ENCODE peak calls at places on chromosomes 12 and 14, in ten cellular contexts. One of them, this sample, is unnamed.

GRCh38 chr12:49897276-49897675 is 6.4 kb downstream of the FAIM2 start:
- DNase-seq in NCI-H146: no peak
- DNase-seq in globus pallidus: no peak
- DNase-seq in uterus: no peak
- DNase-seq in mucosa of gallbladder: no peak
- DNase-seq in endothelial cell: no peak
- DNase-seq in esophagus squamous epithelium: no peak
- DNase-seq in HL-60: no peak
- DNase-seq in adipocyte: no peak
- DNase-seq in HTR-8/SVneo: no peak
- DNase-seq in this sample: no peak

GRCh38 chr12:29050503-29050902 is 98.6 kb upstream of the FAR2 start:
- DNase-seq in HL-60: no peak
- DNase-seq in globus pallidus: no peak
- DNase-seq in uterus: no peak
- DNase-seq in NCI-H146: no peak
- DNase-seq in HTR-8/SVneo: no peak
- DNase-seq in endothelial cell: no peak
- DNase-seq in adipocyte: no peak
- DNase-seq in mucosa of gallbladder: no peak
- DNase-seq in esophagus squamous epithelium: no peak
- DNase-seq in this sample: no peak

GRCh38 chr12:121532503-121533390 is 48.1 kb downstream of the KDM2B start:
- DNase-seq in NCI-H146: no peak
- DNase-seq in globus pallidus: no peak
- DNase-seq in HL-60: no peak
- DNase-seq in uterus: no peak
- DNase-seq in mucosa of gallbladder: no peak
- DNase-seq in adipocyte: peak
- DNase-seq in endothelial cell: no peak
- DNase-seq in esophagus squamous epithelium: no peak
- DNase-seq in HTR-8/SVneo: no peak
- DNase-seq in this sample: no peak

GRCh38 chr12:115542656-115543055 is 734.8 kb downstream of the MED13L start:
- DNase-seq in uterus: no peak
- DNase-seq in globus pallidus: no peak
- DNase-seq in mucosa of gallbladder: no peak
- DNase-seq in esophagus squamous epithelium: no peak
- DNase-seq in endothelial cell: no peak
- DNase-seq in HTR-8/SVneo: no peak
- DNase-seq in adipocyte: no peak
- DNase-seq in HL-60: no peak
- DNase-seq in NCI-H146: no peak
- DNase-seq in this sample: peak

GRCh38 chr14:36085861-36086260 is 90.7 kb downstream of the PTCSC3 start:
- DNase-seq in mucosa of gallbladder: no peak
- DNase-seq in NCI-H146: no peak
- DNase-seq in HTR-8/SVneo: no peak
- DNase-seq in esophagus squamous epithelium: no peak
- DNase-seq in adipocyte: no peak
- DNase-seq in globus pallidus: no peak
- DNase-seq in uterus: no peak
- DNase-seq in endothelial cell: no peak
- DNase-seq in HL-60: no peak
- DNase-seq in this sample: no peak

GRCh38 chr12:11893998-11894397 is 176.7 kb upstream of the BCL2L14 start:
- DNase-seq in esophagus squamous epithelium: no peak
- DNase-seq in endothelial cell: no peak
- DNase-seq in HTR-8/SVneo: no peak
- DNase-seq in mucosa of gallbladder: no peak
- DNase-seq in NCI-H146: no peak
- DNase-seq in adipocyte: no peak
- DNase-seq in uterus: no peak
- DNase-seq in HL-60: no peak
- DNase-seq in globus pallidus: no peak
- DNase-seq in this sample: no peak

GRCh38 chr14:54881235-54881760 is 21.3 kb downstream of the GCH1 start:
- DNase-seq in globus pallidus: no peak
- DNase-seq in HL-60: no peak
- DNase-seq in uterus: no peak
- DNase-seq in HTR-8/SVneo: no peak
- DNase-seq in NCI-H146: no peak
- DNase-seq in adipocyte: no peak
- DNase-seq in endothelial cell: no peak
- DNase-seq in esophagus squamous epithelium: no peak
- DNase-seq in mucosa of gallbladder: no peak
- DNase-seq in this sample: peak

GRCh38 chr12:1324099-1324498 is 270.3 kb downstream of the FBXL14 start:
- DNase-seq in esophagus squamous epithelium: no peak
- DNase-seq in adipocyte: no peak
- DNase-seq in uterus: no peak
- DNase-seq in globus pallidus: no peak
- DNase-seq in HTR-8/SVneo: no peak
- DNase-seq in endothelial cell: no peak
- DNase-seq in NCI-H146: no peak
- DNase-seq in mucosa of gallbladder: no peak
- DNase-seq in HL-60: no peak
- DNase-seq in this sample: no peak

GRCh38 chr14:50944647-50945413 is 547 bp upstream of the PYGL start:
- DNase-seq in globus pallidus: no peak
- DNase-seq in NCI-H146: peak
- DNase-seq in adipocyte: peak
- DNase-seq in uterus: peak
- DNase-seq in mucosa of gallbladder: peak
- DNase-seq in HTR-8/SVneo: peak
- DNase-seq in HL-60: no peak
- DNase-seq in endothelial cell: peak
- DNase-seq in esophagus squamous epithelium: no peak
- DNase-seq in this sample: peak

GRCh38 chr14:53167602-53168328 is 14.6 kb upstream of the DDHD1 start:
- DNase-seq in HTR-8/SVneo: no peak
- DNase-seq in uterus: no peak
- DNase-seq in NCI-H146: no peak
- DNase-seq in mucosa of gallbladder: no peak
- DNase-seq in adipocyte: peak
- DNase-seq in HL-60: no peak
- DNase-seq in endothelial cell: no peak
- DNase-seq in globus pallidus: no peak
- DNase-seq in esophagus squamous epithelium: no peak
- DNase-seq in this sample: no peak

GRCh38 chr14:71675126-71675901 is 256.9 kb upstream of the RGS6 start:
- DNase-seq in endothelial cell: no peak
- DNase-seq in mucosa of gallbladder: no peak
- DNase-seq in uterus: no peak
- DNase-seq in globus pallidus: no peak
- DNase-seq in adipocyte: no peak
- DNase-seq in HTR-8/SVneo: no peak
- DNase-seq in NCI-H146: no peak
- DNase-seq in HL-60: no peak
- DNase-seq in esophagus squamous epithelium: no peak
- DNase-seq in this sample: no peak

GRCh38 chr14:78157855-78158436 is 12.2 kb upstream of the NRXN3 start:
- DNase-seq in mucosa of gallbladder: peak
- DNase-seq in NCI-H146: no peak
- DNase-seq in esophagus squamous epithelium: no peak
- DNase-seq in HTR-8/SVneo: peak
- DNase-seq in HL-60: no peak
- DNase-seq in endothelial cell: peak
- DNase-seq in globus pallidus: no peak
- DNase-seq in uterus: no peak
- DNase-seq in adipocyte: peak
- DNase-seq in this sample: no peak

GRCh38 chr14:80054020-80054419 is 157.3 kb downstream of the DIO2 start:
- DNase-seq in mucosa of gallbladder: no peak
- DNase-seq in adipocyte: no peak
- DNase-seq in HTR-8/SVneo: no peak
- DNase-seq in esophagus squamous epithelium: no peak
- DNase-seq in globus pallidus: no peak
- DNase-seq in HL-60: no peak
- DNase-seq in uterus: no peak
- DNase-seq in NCI-H146: no peak
- DNase-seq in endothelial cell: no peak
- DNase-seq in this sample: no peak

GRCh38 chr12:132099739-132100138 is 44.4 kb downstream of the DDX51 start:
- DNase-seq in adipocyte: no peak
- DNase-seq in esophagus squamous epithelium: no peak
- DNase-seq in NCI-H146: no peak
- DNase-seq in globus pallidus: no peak
- DNase-seq in uterus: no peak
- DNase-seq in HL-60: no peak
- DNase-seq in HTR-8/SVneo: no peak
- DNase-seq in mucosa of gallbladder: no peak
- DNase-seq in endothelial cell: no peak
- DNase-seq in this sample: no peak

GRCh38 chr12:53579545-53579955 is 46.6 kb downstream of the ATF7 start:
- DNase-seq in NCI-H146: no peak
- DNase-seq in globus pallidus: no peak
- DNase-seq in esophagus squamous epithelium: no peak
- DNase-seq in mucosa of gallbladder: no peak
- DNase-seq in uterus: no peak
- DNase-seq in adipocyte: no peak
- DNase-seq in HTR-8/SVneo: no peak
- DNase-seq in HL-60: no peak
- DNase-seq in endothelial cell: no peak
- DNase-seq in this sample: no peak

GRCh38 chr12:4134833-4135597 is 138.5 kb upstream of the CCND2 start:
- DNase-seq in NCI-H146: no peak
- DNase-seq in globus pallidus: no peak
- DNase-seq in HTR-8/SVneo: no peak
- DNase-seq in HL-60: no peak
- DNase-seq in esophagus squamous epithelium: no peak
- DNase-seq in uterus: no peak
- DNase-seq in endothelial cell: peak
- DNase-seq in mucosa of gallbladder: no peak
- DNase-seq in adipocyte: no peak
- DNase-seq in this sample: no peak

GRCh38 chr12:97276198-97276580 is 186.4 kb upstream of the RMST start:
- DNase-seq in HL-60: no peak
- DNase-seq in HTR-8/SVneo: no peak
- DNase-seq in esophagus squamous epithelium: no peak
- DNase-seq in uterus: no peak
- DNase-seq in endothelial cell: no peak
- DNase-seq in globus pallidus: peak
- DNase-seq in NCI-H146: peak
- DNase-seq in mucosa of gallbladder: no peak
- DNase-seq in adipocyte: no peak
- DNase-seq in this sample: no peak

GRCh38 chr14:104373055-104373854 is 206.3 kb upstream of the C14orf180 start:
- DNase-seq in NCI-H146: peak
- DNase-seq in esophagus squamous epithelium: no peak
- DNase-seq in mucosa of gallbladder: no peak
- DNase-seq in endothelial cell: no peak
- DNase-seq in HL-60: no peak
- DNase-seq in adipocyte: no peak
- DNase-seq in globus pallidus: no peak
- DNase-seq in uterus: no peak
- DNase-seq in HTR-8/SVneo: no peak
- DNase-seq in this sample: no peak

GRCh38 chr14:105490318-105490571 is 801 bp upstream of the TEDC1 start:
- DNase-seq in globus pallidus: no peak
- DNase-seq in HL-60: no peak
- DNase-seq in NCI-H146: no peak
- DNase-seq in mucosa of gallbladder: no peak
- DNase-seq in esophagus squamous epithelium: no peak
- DNase-seq in endothelial cell: no peak
- DNase-seq in HTR-8/SVneo: no peak
- DNase-seq in adipocyte: no peak
- DNase-seq in uterus: no peak
- DNase-seq in this sample: no peak

GRCh38 chr14:34111933-34112332 is 161.1 kb upstream of the EGLN3 start:
- DNase-seq in NCI-H146: no peak
- DNase-seq in mucosa of gallbladder: no peak
- DNase-seq in HTR-8/SVneo: no peak
- DNase-seq in HL-60: no peak
- DNase-seq in endothelial cell: no peak
- DNase-seq in uterus: no peak
- DNase-seq in esophagus squamous epithelium: no peak
- DNase-seq in globus pallidus: no peak
- DNase-seq in adipocyte: no peak
- DNase-seq in this sample: no peak

GRCh38 chr12:96295532-96296160 is 101.5 kb downstream of the ELK3 start:
- DNase-seq in uterus: no peak
- DNase-seq in adipocyte: no peak
- DNase-seq in NCI-H146: no peak
- DNase-seq in HL-60: no peak
- DNase-seq in esophagus squamous epithelium: no peak
- DNase-seq in mucosa of gallbladder: no peak
- DNase-seq in endothelial cell: no peak
- DNase-seq in globus pallidus: no peak
- DNase-seq in HTR-8/SVneo: no peak
- DNase-seq in this sample: no peak

GRCh38 chr14:89805501-89805900 is 149.0 kb downstream of the EFCAB11 start:
- DNase-seq in endothelial cell: no peak
- DNase-seq in uterus: no peak
- DNase-seq in mucosa of gallbladder: no peak
- DNase-seq in esophagus squamous epithelium: no peak
- DNase-seq in adipocyte: no peak
- DNase-seq in NCI-H146: no peak
- DNase-seq in globus pallidus: no peak
- DNase-seq in HTR-8/SVneo: no peak
- DNase-seq in HL-60: no peak
- DNase-seq in this sample: no peak

GRCh38 chr12:45518516-45519235 is 210.8 kb upstream of the ARID2 start:
- DNase-seq in adipocyte: no peak
- DNase-seq in esophagus squamous epithelium: no peak
- DNase-seq in uterus: no peak
- DNase-seq in globus pallidus: no peak
- DNase-seq in NCI-H146: no peak
- DNase-seq in endothelial cell: no peak
- DNase-seq in HL-60: peak
- DNase-seq in HTR-8/SVneo: no peak
- DNase-seq in mucosa of gallbladder: no peak
- DNase-seq in this sample: no peak

GRCh38 chr12:212799-213526 is 994 bp downstream of the SLC6A12 start:
- DNase-seq in esophagus squamous epithelium: no peak
- DNase-seq in endothelial cell: no peak
- DNase-seq in mucosa of gallbladder: peak
- DNase-seq in uterus: peak
- DNase-seq in HTR-8/SVneo: no peak
- DNase-seq in adipocyte: peak
- DNase-seq in globus pallidus: no peak
- DNase-seq in NCI-H146: no peak
- DNase-seq in HL-60: peak
- DNase-seq in this sample: no peak

GRCh38 chr12:123580772-123581171 is 3.6 kb upstream of the TMED2 start:
- DNase-seq in mucosa of gallbladder: no peak
- DNase-seq in uterus: no peak
- DNase-seq in esophagus squamous epithelium: no peak
- DNase-seq in endothelial cell: no peak
- DNase-seq in globus pallidus: no peak
- DNase-seq in NCI-H146: no peak
- DNase-seq in adipocyte: no peak
- DNase-seq in HL-60: no peak
- DNase-seq in HTR-8/SVneo: no peak
- DNase-seq in this sample: no peak

GRCh38 chr12:53676715-53677611 is 1.1 kb upstream of the ATP5MC2 start:
- DNase-seq in HTR-8/SVneo: no peak
- DNase-seq in globus pallidus: peak
- DNase-seq in endothelial cell: peak
- DNase-seq in NCI-H146: peak
- DNase-seq in HL-60: no peak
- DNase-seq in uterus: peak
- DNase-seq in esophagus squamous epithelium: no peak
- DNase-seq in mucosa of gallbladder: peak
- DNase-seq in adipocyte: peak
- DNase-seq in this sample: no peak

GRCh38 chr14:103078860-103079587 is 5.0 kb upstream of the LBHD2 start:
- DNase-seq in uterus: no peak
- DNase-seq in NCI-H146: no peak
- DNase-seq in HL-60: no peak
- DNase-seq in adipocyte: no peak
- DNase-seq in mucosa of gallbladder: no peak
- DNase-seq in HTR-8/SVneo: no peak
- DNase-seq in esophagus squamous epithelium: no peak
- DNase-seq in endothelial cell: no peak
- DNase-seq in globus pallidus: no peak
- DNase-seq in this sample: no peak

GRCh38 chr12:100706029-100706428 is 88.5 kb upstream of the ANO4 start:
- DNase-seq in uterus: no peak
- DNase-seq in HL-60: no peak
- DNase-seq in mucosa of gallbladder: no peak
- DNase-seq in adipocyte: peak
- DNase-seq in NCI-H146: peak
- DNase-seq in globus pallidus: no peak
- DNase-seq in HTR-8/SVneo: no peak
- DNase-seq in esophagus squamous epithelium: no peak
- DNase-seq in endothelial cell: no peak
- DNase-seq in this sample: peak

This sample was measured in mammary epithelial cell.